ENCODE peak calls at places on chromosomes 7 and 10, in four cellular contexts. One of them, this sample, is unnamed.

GRCh38 chr7:73356176-73356575 is 28.2 kb downstream of the FKBP6 start:
- DNase-seq in PC-3: no peak
- DNase-seq in neuronal stem cell: no peak
- DNase-seq in HCT116: no peak
- DNase-seq in this sample: no peak

GRCh38 chr7:98730331-98730730 is 113.2 kb downstream of the NPTX2 start:
- DNase-seq in PC-3: no peak
- DNase-seq in neuronal stem cell: no peak
- DNase-seq in HCT116: no peak
- DNase-seq in this sample: peak

GRCh38 chr10:46552526-46553237 is 3.8 kb downstream of the GPRIN2 start:
- DNase-seq in PC-3: no peak
- DNase-seq in neuronal stem cell: no peak
- DNase-seq in HCT116: no peak
- DNase-seq in this sample: no peak

GRCh38 chr10:43856299-43856698 is 207.6 kb upstream of the ZNF32 start:
- DNase-seq in PC-3: no peak
- DNase-seq in neuronal stem cell: no peak
- DNase-seq in HCT116: no peak
- DNase-seq in this sample: no peak

GRCh38 chr7:80210400-80210799 is 75.8 kb downstream of the GNAI1 start:
- DNase-seq in PC-3: no peak
- DNase-seq in neuronal stem cell: no peak
- DNase-seq in HCT116: no peak
- DNase-seq in this sample: no peak

GRCh38 chr10:63543576-63543962 is 22.4 kb downstream of the REEP3 start:
- DNase-seq in PC-3: no peak
- DNase-seq in neuronal stem cell: no peak
- DNase-seq in HCT116: no peak
- DNase-seq in this sample: no peak

GRCh38 chr7:71322201-71322600 is 190.3 kb downstream of the GALNT17 start:
- DNase-seq in PC-3: no peak
- DNase-seq in neuronal stem cell: no peak
- DNase-seq in HCT116: no peak
- DNase-seq in this sample: no peak

GRCh38 chr10:2895616-2896196 is 171.6 kb upstream of the PFKP start:
- DNase-seq in PC-3: no peak
- DNase-seq in neuronal stem cell: no peak
- DNase-seq in HCT116: no peak
- DNase-seq in this sample: no peak

GRCh38 chr7:110827287-110827855 is 263.6 kb upstream of the LRRN3 start:
- DNase-seq in PC-3: no peak
- DNase-seq in neuronal stem cell: no peak
- DNase-seq in HCT116: no peak
- DNase-seq in this sample: no peak

GRCh38 chr10:131737543-131738395 is 163.0 kb upstream of the PPP2R2D start:
- DNase-seq in PC-3: no peak
- DNase-seq in neuronal stem cell: no peak
- DNase-seq in HCT116: no peak
- DNase-seq in this sample: no peak

GRCh38 chr7:40604601-40605438 is 470.0 kb downstream of the SUGCT start:
- DNase-seq in PC-3: no peak
- DNase-seq in neuronal stem cell: peak
- DNase-seq in HCT116: peak
- DNase-seq in this sample: peak

GRCh38 chr10:787933-788651 is 98.6 kb upstream of the DIP2C start:
- DNase-seq in PC-3: no peak
- DNase-seq in neuronal stem cell: no peak
- DNase-seq in HCT116: no peak
- DNase-seq in this sample: no peak

GRCh38 chr7:73707045-73707631 is 12.3 kb downstream of the STX1A start:
- DNase-seq in PC-3: peak
- DNase-seq in neuronal stem cell: no peak
- DNase-seq in HCT116: peak
- DNase-seq in this sample: no peak

GRCh38 chr10:7157091-7157490 is 253.7 kb downstream of the SFMBT2 start:
- DNase-seq in PC-3: no peak
- DNase-seq in neuronal stem cell: no peak
- DNase-seq in HCT116: no peak
- DNase-seq in this sample: no peak

GRCh38 chr10:29495366-29495765 is 139.4 kb downstream of the SVIL start:
- DNase-seq in PC-3: no peak
- DNase-seq in neuronal stem cell: no peak
- DNase-seq in HCT116: no peak
- DNase-seq in this sample: no peak

GRCh38 chr7:36312064-36312914 is 77.4 kb upstream of the ANLN start:
- DNase-seq in PC-3: no peak
- DNase-seq in neuronal stem cell: no peak
- DNase-seq in HCT116: no peak
- DNase-seq in this sample: no peak

GRCh38 chr7:101696-102376 is 90.5 kb upstream of the FAM20C start:
- DNase-seq in PC-3: peak
- DNase-seq in neuronal stem cell: no peak
- DNase-seq in HCT116: no peak
- DNase-seq in this sample: peak

GRCh38 chr10:13221572-13221971 is 12.6 kb downstream of the UCMA start:
- DNase-seq in PC-3: peak
- DNase-seq in neuronal stem cell: no peak
- DNase-seq in HCT116: no peak
- DNase-seq in this sample: no peak

GRCh38 chr10:121481222-121481621 is 117.0 kb downstream of the FGFR2 start:
- DNase-seq in PC-3: no peak
- DNase-seq in neuronal stem cell: no peak
- DNase-seq in HCT116: no peak
- DNase-seq in this sample: no peak

GRCh38 chr7:92205987-92206386 is 27.0 kb upstream of the LRRD1 start:
- DNase-seq in PC-3: no peak
- DNase-seq in neuronal stem cell: no peak
- DNase-seq in HCT116: no peak
- DNase-seq in this sample: no peak

GRCh38 chr10:121510201-121510771 is 88.0 kb downstream of the FGFR2 start:
- DNase-seq in PC-3: no peak
- DNase-seq in neuronal stem cell: no peak
- DNase-seq in HCT116: no peak
- DNase-seq in this sample: no peak

GRCh38 chr7:107196834-107197610 is 28.2 kb downstream of the HBP1 start:
- DNase-seq in PC-3: peak
- DNase-seq in neuronal stem cell: no peak
- DNase-seq in HCT116: no peak
- DNase-seq in this sample: no peak

GRCh38 chr10:123045961-123046731 is 37.3 kb downstream of the ACADSB start:
- DNase-seq in PC-3: no peak
- DNase-seq in neuronal stem cell: no peak
- DNase-seq in HCT116: no peak
- DNase-seq in this sample: no peak

GRCh38 chr7:97008275-97008917 is 3.0 kb downstream of the DLX6 start:
- DNase-seq in PC-3: no peak
- DNase-seq in neuronal stem cell: no peak
- DNase-seq in HCT116: no peak
- DNase-seq in this sample: no peak

GRCh38 chr10:113947138-113948011 is 92.9 kb downstream of the NHLRC2 start:
- DNase-seq in PC-3: peak
- DNase-seq in neuronal stem cell: no peak
- DNase-seq in HCT116: no peak
- DNase-seq in this sample: no peak

GRCh38 chr10:103564799-103565365 is 71.4 kb downstream of the NEURL1 start:
- DNase-seq in PC-3: peak
- DNase-seq in neuronal stem cell: no peak
- DNase-seq in HCT116: peak
- DNase-seq in this sample: peak

GRCh38 chr10:107728807-107729206 is 564.3 kb upstream of the SORCS1 start:
- DNase-seq in PC-3: peak
- DNase-seq in neuronal stem cell: no peak
- DNase-seq in HCT116: no peak
- DNase-seq in this sample: no peak

GRCh38 chr7:46229409-46229808 is 308.3 kb upstream of the IGFBP3 start:
- DNase-seq in PC-3: peak
- DNase-seq in neuronal stem cell: no peak
- DNase-seq in HCT116: no peak
- DNase-seq in this sample: no peak

GRCh38 chr7:108771853-108772252 is 202.2 kb downstream of the DNAJB9 start:
- DNase-seq in PC-3: no peak
- DNase-seq in neuronal stem cell: no peak
- DNase-seq in HCT116: no peak
- DNase-seq in this sample: no peak

GRCh38 chr7:13988765-13989137 is 715 bp downstream of the ETV1 start:
- DNase-seq in PC-3: peak
- DNase-seq in neuronal stem cell: peak
- DNase-seq in HCT116: no peak
- DNase-seq in this sample: peak

GRCh38 chr10:74432841-74433594 is 282.0 kb downstream of the ADK start:
- DNase-seq in PC-3: peak
- DNase-seq in neuronal stem cell: no peak
- DNase-seq in HCT116: no peak
- DNase-seq in this sample: no peak

GRCh38 chr7:65325793-65326432 is 47.7 kb upstream of the ZNF92 start:
- DNase-seq in PC-3: no peak
- DNase-seq in neuronal stem cell: no peak
- DNase-seq in HCT116: no peak
- DNase-seq in this sample: no peak

GRCh38 chr10:77970869-77971803 is 44.6 kb upstream of the DLG5 start:
- DNase-seq in PC-3: peak
- DNase-seq in neuronal stem cell: peak
- DNase-seq in HCT116: no peak
- DNase-seq in this sample: peak

DNA sequence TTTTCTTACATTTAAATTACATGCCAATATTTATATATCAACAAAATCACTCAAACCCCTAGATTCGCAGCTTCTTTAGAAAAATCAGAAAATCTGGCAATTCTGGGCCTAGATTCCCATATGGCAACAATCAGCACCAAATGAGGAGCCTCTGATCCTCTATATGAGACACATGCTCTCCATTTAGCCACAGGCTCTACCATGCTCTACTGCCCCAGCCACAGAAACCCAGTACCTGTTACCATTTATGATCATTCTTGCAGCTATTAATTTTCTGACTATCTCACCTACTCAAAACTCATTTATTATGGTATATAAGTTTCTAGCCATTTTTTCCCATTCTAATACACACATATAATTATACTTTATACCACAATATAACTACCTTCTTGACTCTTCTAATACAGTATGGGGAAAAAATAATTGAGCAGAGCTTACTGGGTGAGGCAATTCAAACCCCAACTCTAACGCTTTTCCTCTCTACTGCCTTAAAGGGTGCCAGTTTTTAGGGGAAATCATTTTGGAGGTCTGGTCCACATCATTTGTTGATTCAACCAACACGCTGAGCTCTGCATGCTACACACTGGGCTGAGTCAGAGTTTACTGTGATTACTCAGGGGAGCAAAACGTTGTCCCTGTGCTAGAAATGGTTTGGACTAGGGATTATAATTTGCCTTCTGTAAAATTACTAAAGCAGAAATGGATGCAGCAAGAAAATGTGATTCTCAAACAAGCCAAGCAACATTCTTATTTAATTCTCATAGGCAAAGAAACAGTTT is 11.6 kb downstream of the PDLIM1 start:
- DNase-seq in PC-3: peak
- DNase-seq in neuronal stem cell: no peak
- DNase-seq in HCT116: no peak
- DNase-seq in this sample: no peak
- H3K9ac ChIP-seq in PC-3: no peak
- H3K9ac ChIP-seq in neuronal stem cell: no peak
- H3K9ac ChIP-seq in HCT116: no peak
- H3K9ac ChIP-seq in this sample: no peak

DNA sequence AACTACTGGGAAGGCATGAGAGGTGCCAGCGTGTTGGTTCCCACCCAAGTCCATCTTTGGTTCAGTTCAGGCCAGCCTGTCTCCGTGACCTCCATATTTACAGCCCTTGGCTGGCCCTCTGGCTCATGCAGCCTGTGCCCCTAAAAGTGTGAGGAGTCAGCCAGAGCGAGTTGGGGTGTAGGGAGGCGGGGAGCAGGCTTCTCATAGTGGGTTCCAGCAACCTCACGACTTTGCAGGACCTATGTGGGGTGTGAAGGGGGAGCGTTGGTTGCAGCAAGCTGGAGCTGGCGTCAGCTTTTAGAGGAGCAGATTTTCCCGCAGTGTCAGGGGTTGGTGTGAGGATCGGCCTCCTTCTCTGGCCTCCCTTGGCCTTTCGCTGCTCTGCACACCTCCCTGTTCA is 9.8 kb downstream of the TSPAN14 start:
- DNase-seq in PC-3: no peak
- DNase-seq in neuronal stem cell: no peak
- DNase-seq in HCT116: no peak
- DNase-seq in this sample: no peak
- H3K9ac ChIP-seq in PC-3: no peak
- H3K9ac ChIP-seq in neuronal stem cell: peak
- H3K9ac ChIP-seq in HCT116: no peak
- H3K9ac ChIP-seq in this sample: peak

DNA sequence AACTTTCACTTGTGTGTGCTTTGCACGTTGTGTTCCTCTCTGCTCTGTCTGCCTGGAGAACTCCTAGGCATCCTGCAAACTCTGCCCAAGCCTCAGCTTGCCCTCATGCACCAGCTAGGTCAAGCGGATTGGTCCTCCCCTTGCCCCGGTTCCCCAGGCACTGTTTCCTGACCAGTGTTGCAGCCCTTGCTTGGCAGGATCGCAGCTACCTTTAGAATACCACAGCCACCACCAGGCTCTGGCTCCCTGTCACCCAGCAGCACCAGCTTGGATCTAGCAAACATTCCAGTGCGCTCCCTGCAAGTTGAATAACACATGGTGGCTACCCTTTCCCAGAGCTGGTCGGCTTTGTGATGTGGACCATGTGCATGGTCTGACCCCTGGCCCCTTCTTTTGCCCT is 19.0 kb downstream of the ZMIZ1 start:
- DNase-seq in PC-3: no peak
- DNase-seq in neuronal stem cell: no peak
- DNase-seq in HCT116: no peak
- DNase-seq in this sample: no peak
- H3K9ac ChIP-seq in PC-3: no peak
- H3K9ac ChIP-seq in neuronal stem cell: peak
- H3K9ac ChIP-seq in HCT116: no peak
- H3K9ac ChIP-seq in this sample: no peak

DNA sequence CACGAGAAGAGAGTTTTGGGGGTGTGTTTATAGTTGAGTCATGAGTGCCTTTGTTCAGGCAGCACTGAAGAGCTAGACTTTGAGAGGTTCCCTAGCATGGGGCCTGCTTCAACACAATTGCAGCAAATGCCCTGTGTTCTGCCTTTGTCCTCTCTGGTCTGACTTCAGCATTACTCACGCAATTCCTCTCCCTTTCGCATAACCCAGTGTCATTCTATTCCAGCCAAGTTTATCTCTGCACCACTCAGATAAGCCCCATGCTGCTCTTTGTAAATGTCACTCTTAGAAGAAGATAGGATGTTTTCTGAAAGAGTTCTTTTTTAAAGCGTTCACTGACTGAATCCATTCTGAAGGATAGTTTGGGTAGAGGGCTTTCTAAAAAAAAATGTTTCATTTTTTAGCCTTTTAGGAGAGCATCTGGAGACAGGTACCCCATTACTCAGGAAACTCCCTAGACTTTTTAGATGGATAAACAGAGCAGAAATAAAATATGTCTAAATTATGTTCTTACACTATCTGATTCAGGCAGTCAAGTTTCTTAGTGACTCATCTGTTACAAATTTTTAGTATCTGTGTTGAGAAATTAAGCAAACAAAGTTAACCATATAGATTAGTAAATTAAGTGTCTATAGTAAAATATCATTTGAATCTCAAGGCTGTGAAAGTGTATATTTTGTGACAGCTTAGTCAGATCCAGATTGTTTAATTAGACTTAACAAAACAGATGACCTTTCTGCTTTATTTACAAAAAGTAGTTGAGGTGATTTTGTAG is 318.5 kb downstream of the GPR158 start:
- DNase-seq in PC-3: peak
- DNase-seq in neuronal stem cell: peak
- DNase-seq in HCT116: peak
- DNase-seq in this sample: peak
- H3K9ac ChIP-seq in PC-3: peak
- H3K9ac ChIP-seq in neuronal stem cell: no peak
- H3K9ac ChIP-seq in HCT116: no peak
- H3K9ac ChIP-seq in this sample: no peak